ENCODE peak calls at places on chromosomes 3 and 15, in nine cellular contexts. One of them, this sample, is unnamed.

GRCh38 chr3:113111308-113111707 is 100.0 kb upstream of the BOC start:
- DNase-seq in NCI-H2081: no peak
- DNase-seq in AG08396: no peak
- DNase-seq in NCI-H510A treated with DMSO at 0.1 percent for 48 hours: no peak
- DNase-seq in anterior cingulate cortex: no peak
- DNase-seq in NCI-H460: no peak
- DNase-seq in left ventricle myocardium inferior: no peak
- DNase-seq in lung: no peak
- DNase-seq in neural crest cell: no peak
- DNase-seq in this sample: no peak

GRCh38 chr3:14439501-14440167 is 37.2 kb downstream of the SLC6A6 start:
- DNase-seq in NCI-H2081: peak
- DNase-seq in AG08396: peak
- DNase-seq in NCI-H460: no peak
- DNase-seq in lung: peak
- DNase-seq in NCI-H510A treated with DMSO at 0.1 percent for 48 hours: peak
- DNase-seq in anterior cingulate cortex: no peak
- DNase-seq in left ventricle myocardium inferior: peak
- DNase-seq in neural crest cell: no peak
- DNase-seq in this sample: peak

GRCh38 chr15:32671339-32672325 is 30.1 kb downstream of the SCG5 start:
- DNase-seq in NCI-H510A treated with DMSO at 0.1 percent for 48 hours: no peak
- DNase-seq in AG08396: no peak
- DNase-seq in neural crest cell: no peak
- DNase-seq in anterior cingulate cortex: no peak
- DNase-seq in NCI-H460: no peak
- DNase-seq in left ventricle myocardium inferior: no peak
- DNase-seq in NCI-H2081: no peak
- DNase-seq in lung: no peak
- DNase-seq in this sample: no peak

GRCh38 chr3:171351676-171352075 is 108.5 kb downstream of the TNIK start:
- DNase-seq in left ventricle myocardium inferior: no peak
- DNase-seq in lung: no peak
- DNase-seq in NCI-H2081: no peak
- DNase-seq in anterior cingulate cortex: no peak
- DNase-seq in AG08396: peak
- DNase-seq in neural crest cell: no peak
- DNase-seq in NCI-H510A treated with DMSO at 0.1 percent for 48 hours: no peak
- DNase-seq in NCI-H460: no peak
- DNase-seq in this sample: no peak

GRCh38 chr15:88238618-88239430 is 17.7 kb downstream of the NTRK3 start:
- DNase-seq in neural crest cell: no peak
- DNase-seq in AG08396: no peak
- DNase-seq in anterior cingulate cortex: no peak
- DNase-seq in left ventricle myocardium inferior: no peak
- DNase-seq in NCI-H510A treated with DMSO at 0.1 percent for 48 hours: no peak
- DNase-seq in lung: no peak
- DNase-seq in NCI-H460: peak
- DNase-seq in NCI-H2081: no peak
- DNase-seq in this sample: no peak

GRCh38 chr15:101115887-101116680 is 135.8 kb downstream of the CHSY1 start:
- DNase-seq in NCI-H510A treated with DMSO at 0.1 percent for 48 hours: no peak
- DNase-seq in neural crest cell: no peak
- DNase-seq in NCI-H2081: no peak
- DNase-seq in anterior cingulate cortex: no peak
- DNase-seq in left ventricle myocardium inferior: peak
- DNase-seq in NCI-H460: no peak
- DNase-seq in AG08396: peak
- DNase-seq in lung: peak
- DNase-seq in this sample: no peak

GRCh38 chr3:106755336-106755735 is 621.9 kb upstream of the CCDC54 start:
- DNase-seq in AG08396: no peak
- DNase-seq in left ventricle myocardium inferior: no peak
- DNase-seq in anterior cingulate cortex: no peak
- DNase-seq in neural crest cell: no peak
- DNase-seq in NCI-H510A treated with DMSO at 0.1 percent for 48 hours: no peak
- DNase-seq in NCI-H2081: no peak
- DNase-seq in NCI-H460: no peak
- DNase-seq in lung: no peak
- DNase-seq in this sample: no peak

GRCh38 chr3:127448161-127448561 is 142.4 kb downstream of the TPRA1 start:
- DNase-seq in neural crest cell: no peak
- DNase-seq in AG08396: no peak
- DNase-seq in NCI-H460: no peak
- DNase-seq in NCI-H510A treated with DMSO at 0.1 percent for 48 hours: no peak
- DNase-seq in anterior cingulate cortex: no peak
- DNase-seq in left ventricle myocardium inferior: no peak
- DNase-seq in lung: no peak
- DNase-seq in NCI-H2081: peak
- DNase-seq in this sample: no peak

GRCh38 chr3:115784739-115785571 is 161.6 kb downstream of the GAP43 start:
- DNase-seq in left ventricle myocardium inferior: no peak
- DNase-seq in AG08396: peak
- DNase-seq in neural crest cell: no peak
- DNase-seq in NCI-H460: no peak
- DNase-seq in anterior cingulate cortex: peak
- DNase-seq in lung: no peak
- DNase-seq in NCI-H510A treated with DMSO at 0.1 percent for 48 hours: peak
- DNase-seq in NCI-H2081: no peak
- DNase-seq in this sample: peak

GRCh38 chr3:123907720-123908119 is 23.6 kb upstream of the MYLK start:
- DNase-seq in NCI-H2081: no peak
- DNase-seq in anterior cingulate cortex: no peak
- DNase-seq in AG08396: no peak
- DNase-seq in NCI-H460: no peak
- DNase-seq in lung: no peak
- DNase-seq in NCI-H510A treated with DMSO at 0.1 percent for 48 hours: no peak
- DNase-seq in left ventricle myocardium inferior: no peak
- DNase-seq in neural crest cell: no peak
- DNase-seq in this sample: no peak

GRCh38 chr3:120393252-120393651 is 44.1 kb upstream of the LRRC58 start:
- DNase-seq in lung: no peak
- DNase-seq in neural crest cell: no peak
- DNase-seq in NCI-H510A treated with DMSO at 0.1 percent for 48 hours: no peak
- DNase-seq in NCI-H2081: no peak
- DNase-seq in NCI-H460: no peak
- DNase-seq in left ventricle myocardium inferior: no peak
- DNase-seq in AG08396: no peak
- DNase-seq in anterior cingulate cortex: no peak
- DNase-seq in this sample: no peak

GRCh38 chr15:101614761-101615160 is 37.4 kb downstream of the TM2D3 start:
- DNase-seq in NCI-H2081: no peak
- DNase-seq in left ventricle myocardium inferior: no peak
- DNase-seq in NCI-H460: no peak
- DNase-seq in AG08396: no peak
- DNase-seq in lung: no peak
- DNase-seq in anterior cingulate cortex: no peak
- DNase-seq in NCI-H510A treated with DMSO at 0.1 percent for 48 hours: no peak
- DNase-seq in neural crest cell: no peak
- DNase-seq in this sample: no peak

GRCh38 chr3:9976736-9977709 is 9.6 kb downstream of the EMC3 start:
- DNase-seq in AG08396: peak
- DNase-seq in neural crest cell: no peak
- DNase-seq in NCI-H460: peak
- DNase-seq in NCI-H2081: no peak
- DNase-seq in NCI-H510A treated with DMSO at 0.1 percent for 48 hours: peak
- DNase-seq in anterior cingulate cortex: no peak
- DNase-seq in lung: peak
- DNase-seq in left ventricle myocardium inferior: peak
- DNase-seq in this sample: no peak

GRCh38 chr3:185878920-185879319 is 54.1 kb upstream of the IGF2BP2 start:
- DNase-seq in lung: no peak
- DNase-seq in NCI-H510A treated with DMSO at 0.1 percent for 48 hours: no peak
- DNase-seq in NCI-H2081: no peak
- DNase-seq in anterior cingulate cortex: no peak
- DNase-seq in NCI-H460: no peak
- DNase-seq in left ventricle myocardium inferior: no peak
- DNase-seq in AG08396: no peak
- DNase-seq in neural crest cell: no peak
- DNase-seq in this sample: no peak

GRCh38 chr3:191290311-191291025 is 38.7 kb upstream of the CCDC50 start:
- DNase-seq in left ventricle myocardium inferior: no peak
- DNase-seq in NCI-H510A treated with DMSO at 0.1 percent for 48 hours: no peak
- DNase-seq in anterior cingulate cortex: no peak
- DNase-seq in NCI-H2081: no peak
- DNase-seq in NCI-H460: no peak
- DNase-seq in AG08396: no peak
- DNase-seq in neural crest cell: no peak
- DNase-seq in lung: no peak
- DNase-seq in this sample: no peak

GRCh38 chr3:30496496-30496966 is 109.9 kb upstream of the TGFBR2 start:
- DNase-seq in lung: no peak
- DNase-seq in left ventricle myocardium inferior: peak
- DNase-seq in NCI-H2081: no peak
- DNase-seq in neural crest cell: no peak
- DNase-seq in NCI-H460: no peak
- DNase-seq in AG08396: peak
- DNase-seq in anterior cingulate cortex: no peak
- DNase-seq in NCI-H510A treated with DMSO at 0.1 percent for 48 hours: no peak
- DNase-seq in this sample: no peak

GRCh38 chr3:11641683-11642407 is 1.9 kb downstream of the VGLL4 start:
- DNase-seq in left ventricle myocardium inferior: no peak
- DNase-seq in NCI-H510A treated with DMSO at 0.1 percent for 48 hours: peak
- DNase-seq in lung: no peak
- DNase-seq in NCI-H460: no peak
- DNase-seq in neural crest cell: no peak
- DNase-seq in AG08396: no peak
- DNase-seq in anterior cingulate cortex: no peak
- DNase-seq in NCI-H2081: no peak
- DNase-seq in this sample: no peak

GRCh38 chr3:29686889-29687592 is 406.2 kb downstream of the RBMS3 start:
- DNase-seq in anterior cingulate cortex: no peak
- DNase-seq in left ventricle myocardium inferior: no peak
- DNase-seq in AG08396: no peak
- DNase-seq in neural crest cell: no peak
- DNase-seq in lung: no peak
- DNase-seq in NCI-H510A treated with DMSO at 0.1 percent for 48 hours: no peak
- DNase-seq in NCI-H2081: no peak
- DNase-seq in NCI-H460: no peak
- DNase-seq in this sample: no peak

GRCh38 chr3:2454865-2455264 is 356.2 kb downstream of the CNTN4 start:
- DNase-seq in neural crest cell: no peak
- DNase-seq in NCI-H510A treated with DMSO at 0.1 percent for 48 hours: no peak
- DNase-seq in lung: no peak
- DNase-seq in left ventricle myocardium inferior: no peak
- DNase-seq in NCI-H2081: no peak
- DNase-seq in AG08396: no peak
- DNase-seq in anterior cingulate cortex: no peak
- DNase-seq in NCI-H460: no peak
- DNase-seq in this sample: no peak

GRCh38 chr15:51936119-51936478 is 35.5 kb downstream of the LEO1 start:
- DNase-seq in lung: no peak
- DNase-seq in NCI-H510A treated with DMSO at 0.1 percent for 48 hours: no peak
- DNase-seq in NCI-H460: no peak
- DNase-seq in left ventricle myocardium inferior: no peak
- DNase-seq in AG08396: no peak
- DNase-seq in anterior cingulate cortex: no peak
- DNase-seq in neural crest cell: no peak
- DNase-seq in NCI-H2081: no peak
- DNase-seq in this sample: no peak

GRCh38 chr15:91113036-91113435 is 13.0 kb downstream of the SV2B start:
- DNase-seq in NCI-H460: no peak
- DNase-seq in neural crest cell: no peak
- DNase-seq in AG08396: no peak
- DNase-seq in left ventricle myocardium inferior: no peak
- DNase-seq in anterior cingulate cortex: no peak
- DNase-seq in lung: no peak
- DNase-seq in NCI-H2081: no peak
- DNase-seq in NCI-H510A treated with DMSO at 0.1 percent for 48 hours: peak
- DNase-seq in this sample: no peak

GRCh38 chr3:126528419-126528799 is 4.5 kb downstream of the CHST13 start:
- DNase-seq in anterior cingulate cortex: no peak
- DNase-seq in lung: no peak
- DNase-seq in AG08396: no peak
- DNase-seq in neural crest cell: no peak
- DNase-seq in NCI-H510A treated with DMSO at 0.1 percent for 48 hours: no peak
- DNase-seq in NCI-H460: no peak
- DNase-seq in left ventricle myocardium inferior: no peak
- DNase-seq in NCI-H2081: no peak
- DNase-seq in this sample: no peak

GRCh38 chr3:145620002-145620401 is 541.0 kb downstream of the PLOD2 start:
- DNase-seq in NCI-H460: no peak
- DNase-seq in anterior cingulate cortex: no peak
- DNase-seq in NCI-H510A treated with DMSO at 0.1 percent for 48 hours: no peak
- DNase-seq in left ventricle myocardium inferior: no peak
- DNase-seq in lung: no peak
- DNase-seq in NCI-H2081: no peak
- DNase-seq in AG08396: no peak
- DNase-seq in neural crest cell: no peak
- DNase-seq in this sample: no peak

GRCh38 chr3:62201438-62202035 is 171.8 kb downstream of the FEZF2 start:
- DNase-seq in NCI-H2081: peak
- DNase-seq in AG08396: peak
- DNase-seq in NCI-H460: peak
- DNase-seq in left ventricle myocardium inferior: no peak
- DNase-seq in NCI-H510A treated with DMSO at 0.1 percent for 48 hours: peak
- DNase-seq in anterior cingulate cortex: no peak
- DNase-seq in lung: no peak
- DNase-seq in neural crest cell: peak
- DNase-seq in this sample: peak

GRCh38 chr3:47565861-47566550 is 12.7 kb downstream of the CSPG5 start:
- DNase-seq in AG08396: no peak
- DNase-seq in NCI-H510A treated with DMSO at 0.1 percent for 48 hours: no peak
- DNase-seq in anterior cingulate cortex: no peak
- DNase-seq in neural crest cell: no peak
- DNase-seq in left ventricle myocardium inferior: no peak
- DNase-seq in NCI-H460: no peak
- DNase-seq in NCI-H2081: no peak
- DNase-seq in lung: no peak
- DNase-seq in this sample: no peak

GRCh38 chr3:192092388-192093005 is 631.5 kb downstream of the PYDC2 start:
- DNase-seq in NCI-H2081: no peak
- DNase-seq in anterior cingulate cortex: no peak
- DNase-seq in NCI-H460: no peak
- DNase-seq in left ventricle myocardium inferior: no peak
- DNase-seq in lung: no peak
- DNase-seq in AG08396: no peak
- DNase-seq in NCI-H510A treated with DMSO at 0.1 percent for 48 hours: no peak
- DNase-seq in neural crest cell: no peak
- DNase-seq in this sample: no peak

GRCh38 chr3:129927072-129927471 is 33.6 kb upstream of the TMCC1 start:
- DNase-seq in anterior cingulate cortex: no peak
- DNase-seq in lung: no peak
- DNase-seq in neural crest cell: no peak
- DNase-seq in NCI-H510A treated with DMSO at 0.1 percent for 48 hours: no peak
- DNase-seq in NCI-H460: no peak
- DNase-seq in NCI-H2081: no peak
- DNase-seq in AG08396: no peak
- DNase-seq in left ventricle myocardium inferior: no peak
- DNase-seq in this sample: no peak